ENCODE peak calls at places on chromosomes 4 and X, in five cellular contexts. G is brain microvascular endothelial cell; Z is naive thymus-derived CD4-positive, alpha-beta T cell; P is lung microvascular endothelial cell; O is NCI-H187 treated with DMSO at 0.1 percent for 48 hours. L is an unnamed sample.

GRCh38 chrX:37958493-37959211 is 47.7 kb upstream of the SYTL5 start:
- DNase-seq in G (peak; percentile 26), Z (no peak), O (no peak), P (no peak), L (no peak)

GRCh38 chrX:17882680-17883079 is 21.6 kb upstream of the RAI2 start:
- DNase-seq in P (no peak), G (no peak), Z (no peak), O (no peak), L (no peak)

GRCh38 chr4:184110452-184110851 is 107.2 kb downstream of the ENPP6 start:
- DNase-seq in G (no peak), P (no peak), O (no peak), Z (no peak), L (no peak)

GRCh38 chr4:8502836-8503585 is 62.4 kb downstream of the TRMT44 start:
- DNase-seq in O (no peak), G (no peak), P (no peak), Z (no peak), L (no peak)

GRCh38 chr4:2334826-2335728 is 73.2 kb upstream of the MXD4 start:
- DNase-seq in P (no peak), G (no peak), Z (no peak), O (no peak), L (no peak)

GRCh38 chr4:20313237-20314030 is 61.7 kb downstream of the SLIT2 start:
- DNase-seq in P (peak; percentile 38), Z (no peak), O (no peak), G (no peak), L (no peak)

GRCh38 chrX:39577206-39577605 is 520.6 kb downstream of the BCOR start:
- DNase-seq in Z (no peak), O (no peak), G (no peak), P (no peak), L (no peak)

GRCh38 chrX:46710425-46710824 is 48.5 kb downstream of the SLC9A7 start:
- DNase-seq in G (peak; percentile 36), P (no peak), O (no peak), Z (no peak), L (no peak)

GRCh38 chr4:1395941-1396805 is 10.1 kb downstream of the NKX1-1 start:
- DNase-seq in Z (no peak), P (no peak), G (no peak), O (no peak), L (no peak)

GRCh38 chrX:107849747-107850478 is 24.2 kb downstream of the MID2 start:
- DNase-seq in O (no peak), Z (no peak), G (no peak), P (peak; percentile 61), L (no peak)

GRCh38 chr4:24979554-24979953 is 51.2 kb downstream of the LGI2 start:
- DNase-seq in G (no peak), O (no peak), Z (no peak), P (peak; percentile 96), L (no peak)

GRCh38 chr4:123398151-123398802 is 1.7 kb downstream of the SPRY1 start:
- DNase-seq in G (peak; percentile 50), O (no peak), P (peak; percentile 67), Z (peak; percentile 85), L (peak; percentile 53)

GRCh38 chr4:27181672-27182071 is 321.0 kb downstream of the STIM2 start:
- DNase-seq in G (no peak), O (no peak), Z (no peak), P (no peak), L (no peak)

GRCh38 chrX:121011254-121011653 is 25.7 kb upstream of the CT47A1 start:
- DNase-seq in Z (no peak), O (no peak), P (no peak), G (no peak), L (no peak)

L was measured in CD4-positive, CD25-positive, alpha-beta regulatory T cell.